ENCODE peak calls at places on chromosomes 16 and 17, in nine cellular contexts. B, K, W, U, E, T, N, S and L are unnamed samples.
A peak's percentile ranks its signal among the peaks of the same experiment; 100 is the strongest.

GRCh38 chr17:691423-691822 is 23.2 kb downstream of the VPS53 start:
- DNase-seq in B (peak; percentile 72), K (no peak), W (peak; percentile 67), U (no peak), E (peak; percentile 32), T (no peak), N (no peak), S (no peak), L (no peak)

GRCh38 chr17:45852535-45853297 is 8.0 kb downstream of the SPPL2C start:
- DNase-seq in B (peak; percentile 80), K (no peak), W (peak; percentile 41), U (peak; percentile 63), E (peak; percentile 70), T (peak; percentile 36), N (peak; percentile 61), S (peak; percentile 63), L (peak; percentile 58)

GRCh38 chr16:89596957-89597644 is 16.3 kb upstream of the DPEP1 start:
- DNase-seq in B (no peak), K (no peak), W (no peak), U (no peak), E (peak; percentile 49), T (no peak), N (no peak), S (no peak), L (no peak)

GRCh38 chr17:61414141-61414935 is 14.7 kb downstream of the TBX2 start:
- DNase-seq in B (peak; percentile 70), K (no peak), W (no peak), U (peak; percentile 25), E (peak; percentile 2), T (no peak), N (peak; percentile 9), S (no peak), L (no peak)

GRCh38 chr16:57606147-57606846 is 22.1 kb upstream of the ADGRG1 start:
- DNase-seq in B (no peak), K (no peak), W (no peak), U (no peak), E (no peak), T (no peak), N (no peak), S (no peak), L (no peak)

GRCh38 chr16:56611281-56611833 is 3.0 kb downstream of the MT2A start:
- DNase-seq in B (peak; percentile 80), K (no peak), W (no peak), U (peak; percentile 69), E (peak; percentile 36), T (no peak), N (no peak), S (no peak), L (no peak)

GRCh38 chr17:67496286-67496685 is 119.2 kb downstream of the PITPNC1 start:
- DNase-seq in B (no peak), K (no peak), W (no peak), U (no peak), E (no peak), T (no peak), N (no peak), S (no peak), L (no peak)

GRCh38 chr17:48617515-48618365 is 2.6 kb upstream of the HOXB8 start:
- DNase-seq in B (no peak), K (no peak), W (no peak), U (no peak), E (no peak), T (no peak), N (no peak), S (no peak), L (no peak)

GRCh38 chr16:3454631-3455147 is 11.2 kb downstream of the NAA60 start:
- DNase-seq in B (no peak), K (no peak), W (no peak), U (no peak), E (no peak), T (no peak), N (no peak), S (no peak), L (no peak)

GRCh38 chr16:16038950-16039349 is 89.5 kb downstream of the ABCC1 start:
- DNase-seq in B (no peak), K (no peak), W (no peak), U (no peak), E (no peak), T (no peak), N (no peak), S (peak; percentile 43), L (no peak)

GRCh38 chr17:17201271-17201670 is 4.9 kb downstream of the PLD6 start:
- DNase-seq in B (no peak), K (no peak), W (no peak), U (no peak), E (no peak), T (no peak), N (no peak), S (no peak), L (no peak)

GRCh38 chr17:17624776-17625175 is 33.3 kb upstream of the PEMT start:
- DNase-seq in B (no peak), K (no peak), W (no peak), U (no peak), E (no peak), T (no peak), N (no peak), S (no peak), L (no peak)

GRCh38 chr17:42760652-42761581 is at the start of gene RAMP2:
- DNase-seq in B (peak; percentile 59), K (no peak), W (no peak), U (peak; percentile 39), E (no peak), T (no peak), N (no peak), S (no peak), L (peak; percentile 19)

GRCh38 chr16:12876778-12877177 is 24.6 kb upstream of the SHISA9 start:
- DNase-seq in B (no peak), K (no peak), W (no peak), U (no peak), E (peak; percentile 42), T (no peak), N (no peak), S (no peak), L (no peak)

GRCh38 chr16:68273459-68273858 is 9.1 kb downstream of the SLC7A6 start:
- DNase-seq in B (no peak), K (no peak), W (no peak), U (no peak), E (no peak), T (no peak), N (no peak), S (no peak), L (no peak)

GRCh38 chr17:16933317-16934132 is 38.4 kb downstream of the TNFRSF13B start:
- DNase-seq in B (no peak), K (no peak), W (no peak), U (no peak), E (no peak), T (no peak), N (no peak), S (no peak), L (no peak)

GRCh38 chr17:5329784-5330557 is 47.9 kb downstream of the RABEP1 start:
- DNase-seq in B (no peak), K (no peak), W (no peak), U (no peak), E (no peak), T (no peak), N (no peak), S (peak; percentile 21), L (no peak)

DNA sequence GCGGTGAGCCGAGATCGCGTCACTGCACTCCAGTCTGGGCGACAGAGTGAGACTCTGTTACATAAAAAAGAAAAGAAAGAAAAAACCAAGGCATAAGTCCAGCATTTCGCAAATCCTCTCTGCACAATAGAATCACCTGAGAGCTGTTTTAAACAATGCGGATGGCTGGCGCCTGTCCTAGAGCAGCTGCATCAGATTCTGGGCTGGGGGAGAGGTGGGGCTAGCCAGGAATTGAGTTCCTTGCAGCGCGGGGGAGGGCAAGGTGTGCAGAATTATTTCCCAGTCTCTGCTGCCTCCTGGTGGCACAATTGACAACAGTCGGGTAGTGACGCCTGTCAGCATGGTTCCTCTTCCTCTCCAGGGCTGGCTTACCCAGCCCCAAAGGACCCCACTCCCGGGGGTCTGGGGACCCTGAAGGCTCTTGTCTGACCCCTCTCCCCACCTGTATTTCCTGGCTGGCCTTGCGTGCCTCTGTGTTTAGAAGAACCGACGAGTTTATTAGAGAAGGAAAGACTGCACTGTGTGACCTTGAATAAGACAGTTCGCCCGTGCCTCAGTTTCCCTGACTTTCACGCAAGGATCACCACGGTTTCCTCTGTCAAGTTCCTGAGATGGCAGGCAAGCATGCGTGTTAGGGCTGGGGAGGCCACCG is 41.1 kb upstream of the PLCG2 start:
- DNase-seq in B (peak; percentile 81), K (peak; percentile 35), W (peak; percentile 87), U (peak; percentile 92), E (peak; percentile 86), T (peak; percentile 69), N (peak; percentile 88), S (peak; percentile 92), L (peak; percentile 79)
- H3K4me3 ChIP-seq in B (peak overlapping the region; percentile 45), K (peak overlapping the region; percentile 16), W (no peak overlapping the region), U (peak overlapping the region; percentile 26), E (peak overlapping the region; percentile 32), T (peak overlapping the region; percentile 28), N (peak overlapping the region; percentile 24), S (peak overlapping the region; percentile 71), L (no peak overlapping the region)

DNA sequence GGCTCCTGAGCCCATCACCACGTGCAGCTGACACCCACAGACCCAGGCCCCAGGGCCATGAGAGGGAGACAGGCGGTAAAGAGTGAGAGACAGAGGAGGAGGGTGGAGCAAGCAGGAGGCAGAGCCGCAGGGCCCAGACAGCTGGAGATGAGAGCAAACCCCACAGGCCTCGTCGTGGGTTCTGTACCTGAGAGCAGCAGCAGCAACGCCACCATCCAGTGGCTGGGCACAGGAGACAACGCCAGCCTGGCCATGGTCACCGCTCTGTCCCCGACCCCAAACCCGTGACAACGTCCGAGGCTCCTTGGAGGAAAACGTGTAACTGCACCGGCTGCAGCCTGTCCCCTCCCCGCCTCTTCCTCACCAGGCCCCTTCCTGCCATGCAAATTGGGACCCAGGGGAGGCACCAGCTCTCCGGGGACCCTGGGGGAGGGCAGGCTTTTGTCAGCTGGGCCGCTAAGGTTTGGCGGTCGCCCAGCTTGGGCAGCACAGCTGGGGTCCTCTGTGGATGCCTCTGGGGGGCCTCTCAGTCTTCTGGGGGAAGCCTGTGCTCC is at the start of gene CD79B:
- DNase-seq in B (no peak), K (no peak), W (no peak), U (no peak), E (no peak), T (no peak), N (peak; percentile 32), S (peak; percentile 93), L (peak; percentile 19)
- H3K4me3 ChIP-seq in B (no peak within 1 kb of the TSS), K (no peak within 1 kb of the TSS), W (no peak within 1 kb of the TSS), U (peak within 1 kb of the TSS; percentile 46), E (no peak within 1 kb of the TSS), T (peak within 1 kb of the TSS; percentile 85), N (peak within 1 kb of the TSS; percentile 58), S (peak within 1 kb of the TSS; percentile 98), L (no peak within 1 kb of the TSS)

DNA sequence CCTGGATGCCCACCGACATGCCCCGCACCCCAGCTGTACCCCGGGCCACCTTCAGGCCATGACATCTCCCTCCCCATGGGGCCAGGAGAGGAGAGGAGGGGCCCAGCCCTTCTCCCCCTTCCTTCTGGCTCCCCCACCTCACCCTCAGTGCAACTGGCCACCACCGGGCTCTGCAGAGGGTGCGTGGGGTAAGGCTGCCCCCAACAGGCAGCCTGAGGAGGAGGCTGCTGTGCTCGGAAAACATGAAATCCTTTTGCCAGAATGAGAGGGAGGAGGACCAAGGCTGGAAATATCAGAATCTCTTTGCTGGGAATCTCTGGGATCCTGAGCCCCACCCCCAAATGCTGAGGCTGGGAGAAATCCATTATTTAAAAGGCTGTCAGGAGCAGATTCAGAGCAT is 68.4 kb downstream of the CCT6B start:
- DNase-seq in B (peak; percentile 11), K (peak; percentile 8), W (no peak), U (no peak), E (peak; percentile 33), T (no peak), N (no peak), S (peak; percentile 47), L (peak; percentile 25)
- H3K4me3 ChIP-seq in B (no peak overlapping the region), K (no peak overlapping the region), W (no peak overlapping the region), U (no peak overlapping the region), E (no peak overlapping the region), T (no peak overlapping the region), N (no peak overlapping the region), S (no peak overlapping the region), L (no peak overlapping the region)

GRCh38 chr17:44362056-44362355 is 1.6 kb downstream of the FAM171A2 start:
- DNase-seq in B (no peak), K (no peak), W (no peak), U (no peak), E (no peak), T (no peak), N (no peak), S (no peak), L (no peak)
- H3K4me3 ChIP-seq in B (peak overlapping the region; percentile 68), K (no peak overlapping the region), W (no peak overlapping the region), U (no peak overlapping the region), E (no peak overlapping the region), T (no peak overlapping the region), N (no peak overlapping the region), S (no peak overlapping the region), L (peak overlapping the region; percentile 68)